ENCODE peak calls at places on chromosomes 7 and 10, in four cellular contexts. J is IMR-90, S is mesendoderm, I is neuronal stem cell. D is an unnamed sample. For H3K27me3, the result is how much of the 10 kb centered on the place peaks cover.

GRCh38 chr10:47406548-47406869 is 22.4 kb upstream of the ZNF488 start:
- DNase-seq in J (no peak), I (no peak), S (no peak), D (no peak)

GRCh38 chr7:94781236-94781635 is 125.3 kb upstream of the SGCE start:
- DNase-seq in I (no peak), S (no peak), J (no peak), D (no peak)

GRCh38 chr7:1725199-1725701 is 55.2 kb downstream of the ELFN1 start:
- DNase-seq in J (no peak), I (no peak), S (no peak), D (no peak)

GRCh38 chr7:73896454-73896853 is 35.5 kb downstream of the TMEM270 start:
- DNase-seq in I (no peak), J (peak), S (no peak), D (no peak)

GRCh38 chr10:16393271-16393858 is 43.4 kb upstream of the PTER start:
- DNase-seq in J (no peak), S (no peak), I (no peak), D (no peak)

GRCh38 chr10:31129261-31129660 is 97.6 kb upstream of the ZNF438 start:
- DNase-seq in J (peak), I (no peak), S (peak), D (peak)

GRCh38 chr7:157553256-157553655 is 216.5 kb downstream of the DNAJB6 start:
- DNase-seq in J (no peak), S (no peak), I (no peak), D (no peak)

GRCh38 chr10:80581469-80581835 is 43.8 kb downstream of the SH2D4B start:
- DNase-seq in I (no peak), J (no peak), S (no peak), D (no peak)

GRCh38 chr10:91210014-91210413 is 10.4 kb upstream of the PCGF5 start:
- DNase-seq in I (no peak), S (no peak), J (no peak), D (no peak)

GRCh38 chr7:66442385-66442784 is 186.3 kb upstream of the KCTD7 start:
- DNase-seq in J (no peak), I (no peak), S (no peak), D (no peak)

GRCh38 chr7:44058759-44059218 is 6.6 kb downstream of the PGAM2 start:
- DNase-seq in I (no peak), S (no peak), J (no peak), D (no peak)
- H3K4me3 ChIP-seq in I (no peak), S (no peak), J (no peak), D (no peak)

DNA sequence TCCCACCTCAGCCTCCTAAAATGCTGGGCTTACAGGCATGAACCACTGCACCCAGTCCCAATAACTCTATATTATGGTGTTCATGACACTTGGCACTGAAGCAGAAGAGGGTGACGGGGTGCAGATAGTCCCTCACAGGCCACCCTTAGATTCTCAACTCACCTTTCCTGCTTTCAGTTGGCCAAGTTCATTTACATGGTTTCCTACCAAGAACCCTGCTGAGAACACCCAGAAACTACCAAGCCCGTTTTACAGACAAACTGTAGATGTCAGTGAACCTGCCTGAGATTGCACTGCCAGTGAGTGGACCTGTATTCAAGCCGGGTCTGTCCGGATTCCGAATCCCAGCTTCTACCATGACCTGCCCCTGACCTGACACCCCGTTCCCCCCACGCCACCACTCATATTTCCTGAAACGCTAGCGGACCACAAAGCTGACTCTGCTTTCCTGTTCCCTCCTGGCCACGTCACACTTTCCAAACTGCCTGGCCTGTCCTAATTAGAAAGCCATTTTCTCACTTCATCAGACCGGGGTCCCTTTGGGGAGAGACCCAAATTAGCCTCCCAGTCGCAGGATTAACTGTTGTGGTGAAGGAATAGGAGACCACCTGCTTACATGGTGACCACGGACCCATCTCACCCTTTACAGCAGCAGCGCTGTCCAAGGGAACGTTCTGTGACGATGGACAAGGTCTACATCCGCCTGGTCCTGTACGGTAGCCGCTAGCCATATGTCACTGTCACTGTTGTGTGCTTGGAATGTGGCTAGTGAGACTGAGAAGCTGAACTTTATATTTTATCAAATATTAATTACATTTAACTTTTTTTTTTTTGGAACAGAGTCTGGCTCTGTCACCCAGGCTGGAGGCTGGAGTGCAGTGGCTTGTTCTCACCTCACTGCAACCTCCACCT is 17.1 kb downstream of the GRID2IP start:
- DNase-seq in I (no peak), S (no peak), J (no peak), D (no peak)
- H3K27me3 ChIP-seq in I (half or more), S (under half), J (half or more), D (half or more)

DNA sequence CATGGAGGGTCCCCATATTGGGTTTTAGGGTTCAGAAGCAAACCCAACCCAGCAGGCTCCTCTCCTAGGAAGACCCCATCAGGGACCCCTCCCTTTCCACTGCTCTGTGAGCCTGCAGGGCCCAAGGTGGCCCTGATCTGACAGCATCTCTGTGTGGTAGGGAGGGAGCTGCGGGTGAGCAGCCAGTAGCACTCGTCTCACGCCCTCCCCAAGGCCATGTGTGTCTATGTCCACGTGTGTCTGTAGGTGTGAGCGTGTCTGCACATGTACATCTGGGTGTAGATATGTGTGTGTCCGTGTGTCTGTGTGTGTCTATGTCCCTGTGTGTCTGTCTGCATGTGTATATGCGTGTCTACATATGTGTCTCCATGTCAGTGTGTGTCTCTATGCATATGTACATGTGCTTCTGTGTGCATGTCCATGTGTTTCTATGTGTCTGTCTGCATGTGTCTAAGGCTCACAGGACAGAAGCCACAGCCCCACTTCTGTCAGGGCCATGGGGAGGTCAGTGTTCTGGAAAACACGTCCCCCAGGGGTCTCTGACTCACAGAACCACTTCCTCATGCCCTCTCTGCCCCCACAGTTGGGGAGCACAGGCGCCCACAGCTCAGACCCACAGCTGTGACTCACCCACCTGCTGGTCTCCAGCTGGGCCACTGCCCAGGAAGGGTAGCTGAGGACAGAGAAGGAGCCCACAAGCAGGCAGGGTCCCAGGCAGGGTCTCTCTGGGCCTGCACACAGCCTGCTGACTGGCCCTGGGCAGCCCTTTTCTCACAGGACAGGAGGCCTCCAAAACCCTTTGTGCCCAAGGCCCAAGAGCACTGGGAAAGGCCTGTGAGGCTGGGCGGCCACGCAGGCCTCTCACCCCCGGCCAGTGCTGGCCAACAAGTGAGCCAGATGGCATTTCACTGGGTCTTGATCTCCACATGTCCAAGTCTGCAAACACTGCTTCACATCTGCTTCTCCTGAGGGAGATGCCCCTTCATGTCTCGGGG is 103.1 kb upstream of the FAM20C start:
- DNase-seq in S (no peak), I (no peak), J (peak), D (peak)
- H2BK15ac ChIP-seq in S (no peak), I (peak), J (peak), D (no peak)

GRCh38 chr7:31049001-31049765 is 2.9 kb upstream of the ADCYAP1R1 start:
- DNase-seq in S (no peak), I (no peak), J (no peak), D (no peak)

GRCh38 chr7:31053986-31054385 is 1.9 kb downstream of the ADCYAP1R1 start:
- DNase-seq in J (no peak), S (no peak), I (no peak), D (no peak)

GRCh38 chr7:31052841-31053601 is 913 bp downstream of the ADCYAP1R1 start:
- DNase-seq in J (no peak), I (no peak), S (no peak), D (no peak)

GRCh38 chr7:31052504-31052840 is 364 bp downstream of the ADCYAP1R1 start:
- DNase-seq in S (no peak), I (no peak), J (no peak), D (no peak)

DNA sequence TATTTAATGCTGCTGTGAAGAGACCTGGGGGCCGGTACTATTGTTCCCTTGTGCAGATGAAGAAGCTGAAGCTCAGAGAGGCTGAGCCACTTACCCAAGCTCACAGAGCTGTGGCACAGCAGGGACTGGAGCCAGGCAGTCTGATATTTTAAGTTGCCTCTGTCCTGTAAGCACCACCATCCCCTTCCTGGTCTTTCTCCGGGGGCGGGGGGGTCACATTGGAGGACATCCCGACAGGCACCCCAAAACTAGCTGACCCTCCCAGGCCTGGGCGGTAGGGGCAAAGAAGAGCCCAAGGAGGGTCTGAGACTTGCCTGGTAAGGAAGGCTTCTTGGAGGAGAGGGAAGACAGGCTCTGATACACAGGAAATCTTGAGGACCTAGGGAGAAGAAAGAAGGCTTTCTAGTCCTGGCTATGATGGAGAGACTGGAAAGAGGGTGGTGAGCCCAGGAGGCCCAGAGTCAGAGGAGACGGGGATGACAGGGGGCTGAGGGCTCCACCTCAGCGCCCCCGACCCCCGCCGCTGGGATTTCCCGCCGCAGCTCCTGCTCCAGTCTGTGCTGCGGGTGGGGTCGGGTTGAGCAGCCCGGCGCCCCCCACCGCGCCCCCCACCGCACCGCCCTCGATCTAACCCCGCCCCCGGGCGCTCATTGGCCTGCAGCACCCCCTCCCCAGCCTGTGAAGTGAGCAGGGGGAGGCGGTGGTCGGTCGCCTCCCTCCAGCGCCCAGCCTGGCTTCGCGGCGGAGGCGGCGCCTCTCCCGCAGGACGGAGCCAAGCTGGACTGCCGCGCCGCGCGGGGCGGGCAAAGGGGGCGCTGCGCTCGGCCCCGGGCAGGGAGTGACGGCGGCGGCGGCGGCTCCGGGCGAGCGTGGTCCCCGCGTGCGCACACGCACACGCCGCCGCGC is at the start of gene ADCYAP1R1:
- DNase-seq in J (no peak), S (peak), I (peak), D (no peak)
- H3K4me3 ChIP-seq in J (no peak), S (peak), I (peak), D (peak)

GRCh38 chr7:131908719-131909118 is 352.3 kb upstream of the PODXL start:
- DNase-seq in S (peak), I (no peak), J (no peak), D (no peak)
- H3K27me3 ChIP-seq in S (under half), I (under half), J (under half), D (under half)

GRCh38 chr10:93437000-93437945 is 44.9 kb downstream of the MYOF start:
- DNase-seq in I (no peak), S (peak), J (peak), D (peak)
- H2BK15ac ChIP-seq in I (no peak), S (peak), J (peak), D (no peak)

GRCh38 chr10:132408367-132408781 is 11.4 kb downstream of the PWWP2B start:
- DNase-seq in S (peak), I (no peak), J (no peak), D (peak)
- H3K4me3 ChIP-seq in S (no peak), I (no peak), J (no peak), D (no peak)

D was measured in mesenchymal stem cell.